ENCODE peak calls at places on chromosome 19, in seven cellular contexts. One of them, this sample, is unnamed.

GRCh38 chr19:43300876-43301765 is 31.8 kb upstream of the PSG9 start:
- DNase-seq in AG09319: no peak
- DNase-seq in Calu3: no peak
- DNase-seq in tibial artery: no peak
- DNase-seq in progenitor cell of endocrine pancreas: no peak
- DNase-seq in GM12864: no peak
- DNase-seq in CD4-positive, alpha-beta T cell: no peak
- DNase-seq in this sample: no peak

GRCh38 chr19:10418281-10419199 is 1.8 kb upstream of the PDE4A start:
- DNase-seq in AG09319: no peak
- DNase-seq in Calu3: no peak
- DNase-seq in tibial artery: no peak
- DNase-seq in progenitor cell of endocrine pancreas: no peak
- DNase-seq in GM12864: no peak
- DNase-seq in CD4-positive, alpha-beta T cell: no peak
- DNase-seq in this sample: no peak

GRCh38 chr19:45553464-45553863 is 31.1 kb downstream of the OPA3 start:
- DNase-seq in AG09319: no peak
- DNase-seq in Calu3: no peak
- DNase-seq in tibial artery: no peak
- DNase-seq in progenitor cell of endocrine pancreas: peak; percentile 60
- DNase-seq in GM12864: no peak
- DNase-seq in CD4-positive, alpha-beta T cell: no peak
- DNase-seq in this sample: no peak

GRCh38 chr19:43524922-43525835 is 1.8 kb downstream of the ETHE1 start:
- DNase-seq in AG09319: no peak
- DNase-seq in Calu3: peak; percentile 83
- DNase-seq in tibial artery: peak; percentile 85
- DNase-seq in progenitor cell of endocrine pancreas: no peak
- DNase-seq in GM12864: no peak
- DNase-seq in CD4-positive, alpha-beta T cell: peak; percentile 46
- DNase-seq in this sample: peak; percentile 51

GRCh38 chr19:41363371-41363752 is 587 bp downstream of the B9D2 start:
- DNase-seq in AG09319: no peak
- DNase-seq in Calu3: no peak
- DNase-seq in tibial artery: no peak
- DNase-seq in progenitor cell of endocrine pancreas: no peak
- DNase-seq in GM12864: no peak
- DNase-seq in CD4-positive, alpha-beta T cell: no peak
- DNase-seq in this sample: no peak

GRCh38 chr19:47798904-47799266 is 5.5 kb downstream of the TPRX1 start:
- DNase-seq in AG09319: no peak
- DNase-seq in Calu3: no peak
- DNase-seq in tibial artery: no peak
- DNase-seq in progenitor cell of endocrine pancreas: no peak
- DNase-seq in GM12864: no peak
- DNase-seq in CD4-positive, alpha-beta T cell: no peak
- DNase-seq in this sample: no peak

GRCh38 chr19:28019901-28020300 is 1193.0 kb downstream of the UQCRFS1 start:
- DNase-seq in AG09319: no peak
- DNase-seq in Calu3: no peak
- DNase-seq in tibial artery: no peak
- DNase-seq in progenitor cell of endocrine pancreas: no peak
- DNase-seq in GM12864: no peak
- DNase-seq in CD4-positive, alpha-beta T cell: no peak
- DNase-seq in this sample: no peak

GRCh38 chr19:4197625-4198466 is 15.4 kb downstream of the ANKRD24 start:
- DNase-seq in AG09319: no peak
- DNase-seq in Calu3: no peak
- DNase-seq in tibial artery: no peak
- DNase-seq in progenitor cell of endocrine pancreas: no peak
- DNase-seq in GM12864: no peak
- DNase-seq in CD4-positive, alpha-beta T cell: no peak
- DNase-seq in this sample: no peak

DNA sequence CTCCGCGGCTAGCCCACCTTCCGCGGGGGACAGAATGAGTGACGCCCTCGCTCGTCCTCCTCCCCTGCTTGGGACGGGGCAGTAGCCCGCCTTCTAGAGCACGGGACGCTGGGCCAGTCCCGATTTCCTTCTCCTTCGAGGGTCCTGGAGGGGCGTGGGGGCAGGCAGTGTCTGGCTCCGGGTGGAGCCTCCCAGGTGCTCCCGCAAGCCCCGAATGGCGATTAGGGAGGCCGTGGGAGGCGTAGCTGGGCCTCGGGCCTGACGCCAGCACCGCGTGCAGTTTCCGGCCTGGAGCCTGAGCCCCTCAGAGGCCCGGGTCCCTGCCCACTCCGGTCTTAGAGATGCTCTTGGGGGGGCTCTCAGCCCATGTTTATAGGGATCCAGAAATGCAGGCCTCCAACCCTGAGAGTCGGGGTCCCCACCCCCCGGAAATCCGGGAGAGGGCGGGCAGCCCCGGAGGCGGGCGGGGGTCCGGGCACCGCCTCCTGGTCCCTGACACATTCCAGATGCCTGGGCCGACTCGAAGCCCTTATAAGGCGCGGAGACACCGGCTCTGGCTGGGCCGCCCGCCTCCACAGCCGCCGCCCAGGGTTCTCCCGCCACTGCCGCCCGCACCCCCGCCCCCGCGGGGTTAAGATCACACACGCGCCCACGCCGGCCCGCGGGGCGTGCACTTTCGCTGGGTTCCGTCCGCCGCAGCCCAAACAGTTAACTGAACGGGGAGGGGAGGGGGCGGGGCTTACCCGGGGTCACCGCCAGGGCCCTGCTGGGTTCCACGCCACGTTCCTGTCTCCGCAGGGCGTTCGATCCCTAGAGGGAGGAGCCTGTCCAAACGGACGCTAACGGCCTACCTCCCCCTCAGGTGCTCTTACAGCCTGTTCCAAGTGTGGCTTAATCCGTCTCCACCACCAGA is 1.5 kb downstream of the MYADM start:
- DNase-seq in AG09319: peak; percentile 78
- DNase-seq in Calu3: peak; percentile 98
- DNase-seq in tibial artery: peak; percentile 96
- DNase-seq in progenitor cell of endocrine pancreas: peak; percentile 84
- DNase-seq in GM12864: no peak
- DNase-seq in CD4-positive, alpha-beta T cell: peak; percentile 81
- DNase-seq in this sample: peak; percentile 74
- TF ChIP-seq CTCF in AG09319: no peak
- TF ChIP-seq CTCF in Calu3: peak; percentile 32
- TF ChIP-seq CTCF in tibial artery: peak; percentile 53
- TF ChIP-seq CTCF in progenitor cell of endocrine pancreas: peak; percentile 43
- TF ChIP-seq CTCF in GM12864: no peak
- TF ChIP-seq CTCF in CD4-positive, alpha-beta T cell: no peak
- TF ChIP-seq CTCF in this sample: no peak

GRCh38 chr19:14096272-14096992 is 5.9 kb upstream of the SAMD1 start:
- DNase-seq in AG09319: no peak
- DNase-seq in Calu3: no peak
- DNase-seq in tibial artery: no peak
- DNase-seq in progenitor cell of endocrine pancreas: no peak
- DNase-seq in GM12864: no peak
- DNase-seq in CD4-positive, alpha-beta T cell: no peak
- DNase-seq in this sample: no peak
- TF ChIP-seq CTCF in AG09319: no peak
- TF ChIP-seq CTCF in Calu3: no peak
- TF ChIP-seq CTCF in tibial artery: no peak
- TF ChIP-seq CTCF in progenitor cell of endocrine pancreas: no peak
- TF ChIP-seq CTCF in GM12864: no peak
- TF ChIP-seq CTCF in CD4-positive, alpha-beta T cell: no peak
- TF ChIP-seq CTCF in this sample: no peak

DNA sequence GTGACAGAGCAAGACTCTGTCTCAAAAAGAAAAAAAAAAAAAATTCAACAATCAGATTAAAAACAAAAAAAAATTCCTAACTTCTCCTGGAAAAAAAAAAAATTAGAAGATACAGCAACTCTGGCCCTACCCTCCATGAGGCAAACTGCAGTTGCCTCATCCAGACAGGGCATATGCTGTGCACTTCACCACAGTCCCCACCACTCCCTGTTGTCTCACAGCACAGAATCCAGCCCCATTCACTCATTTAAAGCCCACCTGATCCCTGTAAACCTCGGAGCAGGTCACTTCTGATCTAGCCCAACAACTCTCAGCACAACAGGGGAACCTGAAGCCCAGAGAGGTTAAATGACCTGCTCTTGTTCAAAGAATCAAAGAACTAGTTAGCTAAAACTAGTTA is 24.9 kb downstream of the RHPN2 start:
- DNase-seq in AG09319: no peak
- DNase-seq in Calu3: no peak
- DNase-seq in tibial artery: no peak
- DNase-seq in progenitor cell of endocrine pancreas: no peak
- DNase-seq in GM12864: no peak
- DNase-seq in CD4-positive, alpha-beta T cell: no peak
- DNase-seq in this sample: no peak
- TF ChIP-seq CTCF in AG09319: no peak
- TF ChIP-seq CTCF in Calu3: no peak
- TF ChIP-seq CTCF in tibial artery: no peak
- TF ChIP-seq CTCF in progenitor cell of endocrine pancreas: no peak
- TF ChIP-seq CTCF in GM12864: no peak
- TF ChIP-seq CTCF in CD4-positive, alpha-beta T cell: no peak
- TF ChIP-seq CTCF in this sample: no peak

GRCh38 chr19:35931874-35932202 is 4.3 kb upstream of the LRFN3 start:
- DNase-seq in AG09319: no peak
- DNase-seq in Calu3: no peak
- DNase-seq in tibial artery: no peak
- DNase-seq in progenitor cell of endocrine pancreas: no peak
- DNase-seq in GM12864: no peak
- DNase-seq in CD4-positive, alpha-beta T cell: no peak
- DNase-seq in this sample: no peak
- TF ChIP-seq CTCF in AG09319: no peak
- TF ChIP-seq CTCF in Calu3: peak; percentile 29
- TF ChIP-seq CTCF in tibial artery: no peak
- TF ChIP-seq CTCF in progenitor cell of endocrine pancreas: no peak
- TF ChIP-seq CTCF in GM12864: no peak
- TF ChIP-seq CTCF in CD4-positive, alpha-beta T cell: no peak
- TF ChIP-seq CTCF in this sample: no peak

DNA sequence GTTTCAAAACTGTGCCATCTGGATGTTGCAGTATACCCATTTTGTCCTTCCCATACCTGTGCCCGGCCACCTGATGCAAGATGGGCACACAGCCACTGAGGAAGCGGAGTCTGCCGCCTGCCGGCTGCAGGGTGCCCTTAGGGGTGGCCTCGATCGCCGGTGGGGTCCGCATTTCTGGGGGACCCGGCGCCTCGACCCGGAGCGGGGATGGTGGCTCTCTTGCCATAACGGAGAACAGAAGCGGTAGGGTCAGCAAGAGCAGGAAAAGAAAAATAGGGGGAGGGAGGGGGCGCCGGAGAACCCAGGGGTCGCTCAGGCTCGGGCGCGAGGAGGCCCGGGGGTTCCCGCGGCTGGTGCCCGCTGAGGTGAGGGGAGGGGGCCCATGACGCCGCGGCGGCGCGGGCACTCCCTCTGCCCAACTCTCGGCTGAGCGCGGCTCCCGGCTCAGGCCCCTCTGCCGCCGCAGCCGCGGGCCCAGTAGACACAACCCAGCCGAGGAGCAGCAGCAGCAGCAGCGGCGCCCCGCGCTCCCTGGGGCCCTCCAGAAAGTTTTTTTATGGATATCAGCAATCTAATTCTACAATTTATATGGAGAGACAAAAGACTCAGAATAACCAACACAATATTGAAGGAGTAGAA is 13.8 kb upstream of the CYP4F2 start:
- DNase-seq in AG09319: no peak
- DNase-seq in Calu3: no peak
- DNase-seq in tibial artery: no peak
- DNase-seq in progenitor cell of endocrine pancreas: no peak
- DNase-seq in GM12864: no peak
- DNase-seq in CD4-positive, alpha-beta T cell: no peak
- DNase-seq in this sample: no peak
- TF ChIP-seq CTCF in AG09319: no peak
- TF ChIP-seq CTCF in Calu3: no peak
- TF ChIP-seq CTCF in tibial artery: no peak
- TF ChIP-seq CTCF in progenitor cell of endocrine pancreas: no peak
- TF ChIP-seq CTCF in GM12864: no peak
- TF ChIP-seq CTCF in CD4-positive, alpha-beta T cell: no peak
- TF ChIP-seq CTCF in this sample: no peak

GRCh38 chr19:13262450-13262849 is 112.2 kb downstream of the IER2 start:
- DNase-seq in AG09319: no peak
- DNase-seq in Calu3: no peak
- DNase-seq in tibial artery: no peak
- DNase-seq in progenitor cell of endocrine pancreas: no peak
- DNase-seq in GM12864: peak; percentile 34
- DNase-seq in CD4-positive, alpha-beta T cell: no peak
- DNase-seq in this sample: no peak

GRCh38 chr19:13255041-13255718 is 105.0 kb downstream of the IER2 start:
- DNase-seq in AG09319: no peak
- DNase-seq in Calu3: no peak
- DNase-seq in tibial artery: no peak
- DNase-seq in progenitor cell of endocrine pancreas: no peak
- DNase-seq in GM12864: no peak
- DNase-seq in CD4-positive, alpha-beta T cell: no peak
- DNase-seq in this sample: no peak

GRCh38 chr19:13255719-13256059 is 105.5 kb downstream of the IER2 start:
- DNase-seq in AG09319: no peak
- DNase-seq in Calu3: no peak
- DNase-seq in tibial artery: no peak
- DNase-seq in progenitor cell of endocrine pancreas: no peak
- DNase-seq in GM12864: no peak
- DNase-seq in CD4-positive, alpha-beta T cell: no peak
- DNase-seq in this sample: no peak

GRCh38 chr19:13256918-13257317 is 106.7 kb downstream of the IER2 start:
- DNase-seq in AG09319: no peak
- DNase-seq in Calu3: no peak
- DNase-seq in tibial artery: no peak
- DNase-seq in progenitor cell of endocrine pancreas: no peak
- DNase-seq in GM12864: no peak
- DNase-seq in CD4-positive, alpha-beta T cell: no peak
- DNase-seq in this sample: no peak

DNA sequence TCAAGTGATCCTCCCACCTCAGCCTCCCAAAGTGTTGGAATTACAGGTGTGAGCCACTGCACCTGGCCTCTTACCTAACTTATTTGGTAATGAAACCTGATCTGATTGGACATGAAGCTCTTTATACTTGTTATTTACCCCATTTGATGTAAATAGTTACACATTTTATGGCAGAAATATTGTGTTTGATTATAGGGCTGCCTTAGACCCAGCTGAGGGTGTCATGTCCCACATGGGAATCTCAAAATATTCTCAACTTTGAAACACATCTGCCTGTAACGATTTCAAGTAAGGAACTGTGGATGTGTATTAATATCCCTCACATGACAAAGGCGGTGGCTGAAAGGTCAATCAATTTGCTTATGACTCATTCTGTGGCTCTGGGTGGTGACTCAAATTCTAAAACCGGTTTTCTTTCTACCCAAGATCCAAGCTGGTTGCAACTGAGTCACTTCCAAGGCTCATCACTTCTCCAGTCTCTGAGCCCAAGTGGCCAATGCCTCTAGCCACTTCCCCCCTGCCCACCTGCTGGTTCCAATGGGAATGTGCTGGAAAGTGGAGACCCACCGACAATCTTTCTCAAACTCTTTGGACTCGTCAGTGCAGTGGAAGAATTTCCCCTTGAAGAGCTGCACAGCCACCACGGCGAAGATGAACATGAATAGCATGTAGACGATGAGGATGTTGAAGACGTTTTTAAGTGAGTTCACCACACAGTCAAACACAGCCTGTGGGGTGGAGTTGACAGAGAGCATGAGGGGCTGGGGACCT is 110.9 kb downstream of the IER2 start:
- DNase-seq in AG09319: peak; percentile 44
- DNase-seq in Calu3: peak; percentile 58
- DNase-seq in tibial artery: no peak
- DNase-seq in progenitor cell of endocrine pancreas: no peak
- DNase-seq in GM12864: peak; percentile 90
- DNase-seq in CD4-positive, alpha-beta T cell: no peak
- DNase-seq in this sample: no peak
- TF ChIP-seq CTCF in AG09319: no peak
- TF ChIP-seq CTCF in Calu3: no peak
- TF ChIP-seq CTCF in tibial artery: no peak
- TF ChIP-seq CTCF in progenitor cell of endocrine pancreas: no peak
- TF ChIP-seq CTCF in GM12864: peak; percentile 4
- TF ChIP-seq CTCF in CD4-positive, alpha-beta T cell: no peak
- TF ChIP-seq CTCF in this sample: no peak